ENCODE peak calls at places on chromosome 1, in seven cellular contexts. A is NCI-H510A treated with DMSO at 0.1 percent for 48 hours; B is SHP77; V is tibial nerve; R is CD8-positive, alpha-beta T cell; L is stimulated activated CD4-positive, alpha-beta T cell treated with anti-CD3 and anti-CD28 coated beads, Interleukin-1b, Interleukin-23, amount 100 ng/mL, for 24 hours; X is hypothalamus. H is an unnamed sample.

GRCh38 chr1:174110053-174110452 is 49.3 kb upstream of the RABGAP1L start:
- DNase-seq in A (no peak), B (no peak), V (no peak), R (no peak), L (no peak), X (no peak), H (no peak)

GRCh38 chr1:70017770-70018169 is 187.6 kb downstream of the LRRC40 start:
- DNase-seq in A (no peak), B (no peak), V (no peak), R (no peak), L (no peak), X (no peak), H (no peak)

GRCh38 chr1:87240661-87241285 is 87.9 kb upstream of the LMO4 start:
- DNase-seq in A (no peak), B (no peak), V (no peak), R (no peak), L (no peak), X (no peak), H (no peak)

GRCh38 chr1:21586926-21587601 is 77.8 kb downstream of the ALPL start:
- DNase-seq in A (no peak), B (no peak), V (no peak), R (peak), L (no peak), X (no peak), H (peak)

GRCh38 chr1:226443439-226443838 is 35.5 kb upstream of the PARP1 start:
- DNase-seq in A (no peak), B (no peak), V (no peak), R (no peak), L (no peak), X (no peak), H (no peak)

GRCh38 chr1:53783056-53783455 is 44.1 kb upstream of the GLIS1 start:
- DNase-seq in A (no peak), B (no peak), V (no peak), R (no peak), L (no peak), X (no peak), H (no peak)

GRCh38 chr1:205171369-205171768 is 40.1 kb downstream of the DSTYK start:
- DNase-seq in A (no peak), B (no peak), V (no peak), R (no peak), L (no peak), X (no peak), H (no peak)

GRCh38 chr1:242736569-242736968 is 212.1 kb upstream of the PLD5 start:
- DNase-seq in A (no peak), B (no peak), V (no peak), R (no peak), L (no peak), X (no peak), H (no peak)

GRCh38 chr1:156160744-156161181 is 7.4 kb downstream of the SEMA4A start:
- DNase-seq in A (peak), B (no peak), V (peak), R (peak), L (peak), X (peak), H (peak)

GRCh38 chr1:162216604-162217003 is 147.1 kb downstream of the NOS1AP start:
- DNase-seq in A (no peak), B (no peak), V (no peak), R (no peak), L (no peak), X (no peak), H (no peak)

GRCh38 chr1:152954436-152954835 is 7.4 kb downstream of the SPRR5 start:
- DNase-seq in A (no peak), B (no peak), V (no peak), R (no peak), L (no peak), X (no peak), H (no peak)

GRCh38 chr1:3272321-3273045 is 182.0 kb upstream of the ARHGEF16 start:
- DNase-seq in A (no peak), B (no peak), V (no peak), R (no peak), L (no peak), X (no peak), H (no peak)

GRCh38 chr1:230142608-230143209 is 75.7 kb downstream of the GALNT2 start:
- DNase-seq in A (no peak), B (no peak), V (no peak), R (no peak), L (no peak), X (no peak), H (no peak)

GRCh38 chr1:59422921-59423575 is 126.2 kb downstream of the FGGY start:
- DNase-seq in A (no peak), B (no peak), V (peak), R (no peak), L (no peak), X (peak), H (peak)

GRCh38 chr1:213123532-213123931 is 72.5 kb downstream of the RPS6KC1 start:
- DNase-seq in A (no peak), B (no peak), V (no peak), R (no peak), L (no peak), X (no peak), H (no peak)

H was measured in right cardiac atrium.